ENCODE peak calls at places on chromosomes 16 and 17, in ten cellular contexts. R is sigmoid colon, E is RPMI7951, V is HS-27A, Q is cardiac muscle cell, U is left lung, L is H9, N is nephron progenitor cell, P is fibroblast of mammary gland, B is neural progenitor cell. Y is an unnamed sample.

GRCh38 chr16:1108299-1109252 is 12.5 kb upstream of the C1QTNF8 start:
- DNase-seq in Q (peak; percentile 9), R (peak; percentile 92), V (no peak), E (no peak), U (no peak), P (peak; percentile 10), N (no peak), L (no peak), B (no peak), Y (peak; percentile 0)

GRCh38 chr16:630815-631405 is at the start of gene WFIKKN1:
- DNase-seq in L (peak; percentile 92), V (no peak), U (peak; percentile 88), Q (no peak), B (peak; percentile 98), N (peak; percentile 91), R (no peak), E (no peak), P (no peak), Y (no peak)

GRCh38 chr16:10080031-10080772 is 102.0 kb downstream of the GRIN2A start:
- DNase-seq in E (peak; percentile 97), Q (peak; percentile 21), U (no peak), V (no peak), L (no peak), N (no peak), P (peak; percentile 84), R (peak; percentile 73), B (no peak), Y (no peak)

GRCh38 chr16:48503779-48504178 is 106.2 kb downstream of the N4BP1 start:
- DNase-seq in L (no peak), V (no peak), B (no peak), E (peak; percentile 85), R (peak; percentile 85), U (no peak), Q (peak; percentile 91), P (peak; percentile 89), N (no peak), Y (peak; percentile 89)

GRCh38 chr17:82687375-82687861 is 11.1 kb downstream of the RAB40B start:
- DNase-seq in V (no peak), P (no peak), E (peak; percentile 14), R (no peak), U (no peak), Q (no peak), L (no peak), N (no peak), B (no peak), Y (peak; percentile 15)

GRCh38 chr16:73916839-73917594 is 379.6 kb upstream of the PSMD7 start:
- DNase-seq in R (peak; percentile 73), L (no peak), B (no peak), V (no peak), Q (peak; percentile 4), E (no peak), P (peak; percentile 1), U (no peak), N (no peak), Y (no peak)

GRCh38 chr17:77501101-77501566 is 360.4 kb downstream of the SEC14L1 start:
- DNase-seq in B (peak; percentile 54), E (peak; percentile 9), L (no peak), P (peak; percentile 32), U (peak; percentile 35), V (no peak), N (peak; percentile 35), Q (peak; percentile 35), R (peak; percentile 45), Y (no peak)

GRCh38 chr17:68511254-68511670 is 968 bp upstream of the PRKAR1A start:
- DNase-seq in N (no peak), U (no peak), Q (no peak), P (no peak), B (no peak), V (peak; percentile 5), R (no peak), E (no peak), L (no peak), Y (no peak)

GRCh38 chr16:72013389-72013788 is 4.8 kb downstream of the DHODH start:
- DNase-seq in L (no peak), Q (peak; percentile 74), U (no peak), P (peak; percentile 51), B (no peak), V (no peak), E (peak; percentile 28), N (no peak), R (no peak), Y (peak; percentile 5)

GRCh38 chr17:29256735-29257466 is 10.2 kb downstream of the CRYBA1 start:
- DNase-seq in V (no peak), N (no peak), L (no peak), E (peak; percentile 19), P (peak; percentile 54), R (no peak), B (no peak), U (no peak), Q (peak; percentile 45), Y (peak; percentile 53)

GRCh38 chr16:58814348-58814801 is 80.3 kb upstream of the GOT2 start:
- DNase-seq in Q (peak; percentile 54), N (peak; percentile 63), U (no peak), V (peak; percentile 24), R (no peak), B (peak; percentile 74), P (peak; percentile 29), E (peak; percentile 30), L (peak; percentile 52), Y (peak; percentile 30)

GRCh38 chr16:81500833-81501521 is 56.4 kb downstream of the CMIP start:
- DNase-seq in U (peak; percentile 54), R (no peak), P (no peak), L (no peak), V (no peak), E (peak; percentile 82), N (no peak), B (no peak), Q (peak; percentile 48), Y (peak; percentile 81)

Y was measured in IMR-90.